ENCODE peak calls at places on chromosome 18, in nine cellular contexts. H, N, S, T, Y, E, K, A and Z are unnamed samples.
A peak's percentile ranks its signal among the peaks of the same experiment; 100 is the strongest.

GRCh38 chr18:69758458-69758857 is 189.2 kb downstream of the CD226 start:
- DNase-seq in H (no peak), N (no peak), T (no peak), Y (no peak), S (no peak), E (no peak), A (no peak), K (no peak), Z (no peak)

GRCh38 chr18:28588884-28589549 is 412.1 kb upstream of the CDH2 start:
- DNase-seq in T (no peak), K (no peak), S (no peak), Y (no peak), A (no peak), H (no peak), E (no peak), N (no peak), Z (no peak)

GRCh38 chr18:13612111-13612997 is 114.0 kb downstream of the FAM210A start:
- DNase-seq in Y (peak; percentile 91), N (peak; percentile 73), T (no peak), A (no peak), K (peak; percentile 66), S (no peak), H (no peak), E (no peak), Z (no peak)

GRCh38 chr18:55763298-55763697 is 175.3 kb upstream of the TCF4 start:
- DNase-seq in K (no peak), H (peak; percentile 43), S (no peak), Y (no peak), E (peak; percentile 10), T (no peak), N (no peak), A (peak; percentile 68), Z (no peak)

GRCh38 chr18:23073996-23074606 is 61.2 kb upstream of the CABLES1 start:
- DNase-seq in K (no peak), T (no peak), S (no peak), H (no peak), E (no peak), Y (no peak), A (no peak), N (no peak), Z (no peak)

GRCh38 chr18:50372743-50373142 is 2.1 kb upstream of the SKA1 start:
- DNase-seq in K (no peak), S (no peak), N (no peak), Y (no peak), A (no peak), H (no peak), T (no peak), E (no peak), Z (no peak)

GRCh38 chr18:43506935-43507334 is 229.6 kb upstream of the SYT4 start:
- DNase-seq in N (no peak), T (no peak), S (no peak), H (no peak), Y (no peak), E (no peak), A (no peak), K (no peak), Z (no peak)

GRCh38 chr18:36464126-36464651 is 166.7 kb downstream of the FHOD3 start:
- DNase-seq in E (no peak), N (no peak), T (peak; percentile 31), S (no peak), A (no peak), H (no peak), K (no peak), Y (no peak), Z (no peak)

GRCh38 chr18:2413352-2413751 is 158.0 kb downstream of the METTL4 start:
- DNase-seq in Y (no peak), N (no peak), H (no peak), T (no peak), K (no peak), E (no peak), S (no peak), A (no peak), Z (no peak)

GRCh38 chr18:24603151-24603550 is 142.7 kb downstream of the HRH4 start:
- DNase-seq in A (no peak), T (no peak), K (no peak), H (no peak), Y (no peak), E (no peak), S (no peak), N (no peak), Z (no peak)

GRCh38 chr18:48227206-48227605 is 182.0 kb downstream of the ZBTB7C start:
- DNase-seq in S (no peak), Y (no peak), N (no peak), K (no peak), A (no peak), T (no peak), E (no peak), H (peak; percentile 62), Z (no peak)

GRCh38 chr18:31722369-31722957 is 38.1 kb upstream of the B4GALT6 start:
- DNase-seq in S (peak; percentile 64), Y (peak; percentile 74), N (peak; percentile 79), H (peak; percentile 69), T (no peak), A (peak; percentile 24), E (no peak), K (peak; percentile 88), Z (peak; percentile 23)

GRCh38 chr18:12946549-12947354 is 1.1 kb upstream of the SEH1L start:
- DNase-seq in N (no peak), H (peak; percentile 51), E (peak; percentile 75), T (peak; percentile 26), A (peak; percentile 97), S (no peak), Y (peak; percentile 34), K (no peak), Z (peak; percentile 94)

GRCh38 chr18:54717673-54718435 is 110.4 kb upstream of the RAB27B start:
- DNase-seq in N (peak; percentile 22), S (no peak), E (no peak), K (peak; percentile 59), A (no peak), T (no peak), Y (peak; percentile 50), H (peak; percentile 17), Z (no peak)

GRCh38 chr18:48540329-48541025 is 1.6 kb downstream of the CTIF start:
- DNase-seq in N (peak; percentile 71), E (no peak), Y (no peak), S (peak; percentile 83), A (no peak), T (no peak), H (peak; percentile 69), K (no peak), Z (no peak)

GRCh38 chr18:26655614-26656400 is 107.5 kb upstream of the KCTD1 start:
- DNase-seq in T (no peak), S (peak; percentile 73), K (no peak), N (no peak), E (no peak), Y (peak; percentile 75), H (peak; percentile 73), A (no peak), Z (no peak)